ENCODE peak calls at places on chromosomes 7 and 10, in nine cellular contexts. A, W, M, L, C, J, X, G and O are unnamed samples.
A peak's percentile ranks its signal among the peaks of the same experiment; 100 is the strongest.

GRCh38 chr10:3782456-3783312 is 2.3 kb downstream of the KLF6 start:
- DNase-seq in A (peak; percentile 96), X (peak; percentile 82), M (no peak), L (peak; percentile 73), J (peak; percentile 83), C (peak; percentile 96), G (no peak), W (no peak), O (peak; percentile 94)

GRCh38 chr10:75101416-75102251 is 9.8 kb upstream of the SAMD8 start:
- DNase-seq in C (no peak), G (no peak), X (no peak), W (no peak), M (no peak), L (no peak), A (no peak), J (no peak), O (no peak)

GRCh38 chr10:59770689-59771088 is 17.4 kb upstream of the MRLN start:
- DNase-seq in M (no peak), C (no peak), W (no peak), A (no peak), J (no peak), G (no peak), X (no peak), L (no peak), O (no peak)

GRCh38 chr7:101121996-101122932 is 4.6 kb upstream of the SERPINE1 start:
- DNase-seq in A (peak; percentile 99), M (peak; percentile 32), C (peak; percentile 100), J (peak; percentile 58), L (peak; percentile 39), G (peak; percentile 63), X (peak; percentile 93), W (peak; percentile 91), O (peak; percentile 98)

GRCh38 chr10:32210306-32211045 is 136.5 kb downstream of the EPC1 start:
- DNase-seq in A (peak; percentile 59), C (peak; percentile 44), W (no peak), L (peak; percentile 33), M (peak; percentile 26), X (peak; percentile 65), J (peak; percentile 44), G (peak; percentile 74), O (peak; percentile 80)

GRCh38 chr7:36045275-36045674 is 107.8 kb upstream of the EEPD1 start:
- DNase-seq in C (peak; percentile 23), X (no peak), W (no peak), J (no peak), G (no peak), L (no peak), M (no peak), A (peak; percentile 56), O (peak; percentile 37)

GRCh38 chr10:12720217-12720981 is 281.1 kb downstream of the CCDC3 start:
- DNase-seq in L (peak; percentile 94), A (peak; percentile 97), M (no peak), W (no peak), G (peak; percentile 96), X (peak; percentile 76), C (peak; percentile 99), J (peak; percentile 97), O (peak; percentile 87)

GRCh38 chr10:26573674-26574073 is 123.8 kb upstream of the PDSS1 start:
- DNase-seq in X (no peak), L (no peak), W (no peak), M (no peak), C (no peak), A (no peak), G (peak; percentile 12), J (no peak), O (no peak)

GRCh38 chr10:98410759-98411158 is 4.2 kb downstream of the PYROXD2 start:
- DNase-seq in X (no peak), M (no peak), C (no peak), J (no peak), W (no peak), A (no peak), G (no peak), L (no peak), O (no peak)

GRCh38 chr7:657565-658119 is 68.9 kb upstream of the DNAAF5 start:
- DNase-seq in W (no peak), G (no peak), L (no peak), J (no peak), A (peak; percentile 7), M (no peak), X (no peak), C (no peak), O (peak; percentile 15)
- H3K9ac ChIP-seq in W (no peak overlapping the region), G (no peak overlapping the region), L (no peak overlapping the region), J (no peak overlapping the region), A (no peak overlapping the region), M (no peak overlapping the region), X (no peak overlapping the region), C (no peak overlapping the region), O (no peak overlapping the region)

GRCh38 chr10:114045071-114045737 is 1.5 kb downstream of the ADRB1 start:
- DNase-seq in L (peak; percentile 40), J (no peak), G (no peak), A (no peak), M (peak; percentile 75), W (no peak), C (no peak), X (no peak), O (peak; percentile 52)
- H3K9ac ChIP-seq in L (no peak overlapping the region), J (no peak overlapping the region), G (no peak overlapping the region), A (no peak overlapping the region), M (no peak overlapping the region), W (no peak overlapping the region), C (no peak overlapping the region), X (no peak overlapping the region), O (no peak overlapping the region)

DNA sequence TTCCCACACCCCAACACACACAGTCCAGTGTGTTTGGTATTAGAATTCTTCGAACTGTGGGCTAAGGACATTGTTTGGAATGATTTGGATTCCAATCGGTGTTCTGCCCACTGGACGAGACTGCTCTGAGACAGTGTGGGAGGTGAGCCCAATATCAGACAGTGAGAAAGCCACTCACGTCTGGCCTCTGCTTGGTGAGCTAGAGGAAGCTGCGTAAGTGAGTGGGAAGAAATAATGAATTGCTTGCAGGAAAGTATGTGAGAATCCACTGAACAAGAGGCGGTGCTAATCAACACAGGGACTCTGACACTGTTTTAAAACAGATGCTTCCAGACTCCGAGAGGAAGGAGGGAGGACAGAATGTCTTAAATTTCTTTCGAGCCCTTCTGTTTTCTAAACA is 675.0 kb upstream of the ANKRD30A start:
- DNase-seq in G (no peak), L (no peak), A (peak; percentile 83), J (peak; percentile 19), W (no peak), C (peak; percentile 87), M (no peak), X (no peak), O (peak; percentile 75)
- H3K9ac ChIP-seq in G (no peak overlapping the region), L (no peak overlapping the region), A (no peak overlapping the region), J (no peak overlapping the region), W (peak overlapping the region; percentile 0), C (no peak overlapping the region), M (no peak overlapping the region), X (no peak overlapping the region), O (peak overlapping the region; percentile 20)

GRCh38 chr7:127254163-127254684 is 1.5 kb upstream of the GRM8 start:
- DNase-seq in W (no peak), L (no peak), J (no peak), G (no peak), M (no peak), X (no peak), A (no peak), C (no peak), O (no peak)
- H3K9ac ChIP-seq in W (no peak overlapping the region), L (peak overlapping the region; percentile 21), J (no peak overlapping the region), G (no peak overlapping the region), M (no peak overlapping the region), X (no peak overlapping the region), A (no peak overlapping the region), C (no peak overlapping the region), O (no peak overlapping the region)

DNA sequence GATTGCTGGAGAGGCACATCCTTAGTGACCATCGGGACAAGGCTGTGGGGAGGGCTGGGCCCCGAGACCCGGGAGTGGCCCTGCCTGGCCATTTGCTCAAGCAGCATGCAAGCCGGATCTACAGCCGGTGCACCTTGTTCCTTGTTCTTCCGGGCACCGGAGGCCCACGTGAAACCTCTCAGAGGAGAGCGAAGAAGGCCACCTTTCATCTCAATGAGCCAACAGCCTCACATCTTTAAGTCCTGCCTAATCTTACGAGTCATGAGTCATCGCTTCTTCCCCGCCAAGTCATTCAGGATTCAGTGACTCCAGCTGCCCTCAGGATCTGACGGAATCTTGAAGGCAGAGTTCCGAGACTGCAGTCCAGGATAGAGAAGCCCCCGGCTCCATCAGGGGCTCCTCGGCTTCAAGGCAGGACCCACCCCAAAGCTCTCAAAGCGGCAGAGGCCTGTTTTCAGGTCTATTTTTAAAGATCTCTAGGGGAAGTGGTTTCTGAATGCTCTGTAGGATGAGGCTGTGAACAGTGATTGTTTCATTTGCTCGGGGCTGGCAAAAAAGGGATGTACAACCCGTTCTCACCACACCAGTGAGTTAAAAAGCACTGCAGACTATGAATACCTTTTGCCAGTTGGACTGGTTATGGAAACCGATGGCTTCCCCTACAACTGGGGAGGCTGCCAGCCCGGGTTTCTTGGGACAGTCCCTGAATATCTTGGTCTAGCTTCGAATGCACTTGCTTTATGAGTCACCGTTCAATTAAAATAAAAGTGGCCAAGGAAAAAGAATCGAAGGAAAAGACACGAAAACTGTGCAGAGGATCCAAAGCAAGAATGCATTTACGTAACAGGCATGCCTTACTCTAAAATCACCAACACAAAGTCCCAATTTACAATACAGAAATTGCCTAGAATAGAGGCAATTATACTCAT is 57.2 kb upstream of the ECHDC3 start:
- DNase-seq in G (peak; percentile 96), M (peak; percentile 44), X (no peak), J (peak; percentile 92), C (peak; percentile 94), L (peak; percentile 78), A (peak; percentile 86), W (peak; percentile 18), O (peak; percentile 89)
- H3K9ac ChIP-seq in G (peak overlapping the region; percentile 66), M (no peak overlapping the region), X (no peak overlapping the region), J (peak overlapping the region; percentile 32), C (no peak overlapping the region), L (peak overlapping the region; percentile 51), A (no peak overlapping the region), W (no peak overlapping the region), O (peak overlapping the region; percentile 21)

DNA sequence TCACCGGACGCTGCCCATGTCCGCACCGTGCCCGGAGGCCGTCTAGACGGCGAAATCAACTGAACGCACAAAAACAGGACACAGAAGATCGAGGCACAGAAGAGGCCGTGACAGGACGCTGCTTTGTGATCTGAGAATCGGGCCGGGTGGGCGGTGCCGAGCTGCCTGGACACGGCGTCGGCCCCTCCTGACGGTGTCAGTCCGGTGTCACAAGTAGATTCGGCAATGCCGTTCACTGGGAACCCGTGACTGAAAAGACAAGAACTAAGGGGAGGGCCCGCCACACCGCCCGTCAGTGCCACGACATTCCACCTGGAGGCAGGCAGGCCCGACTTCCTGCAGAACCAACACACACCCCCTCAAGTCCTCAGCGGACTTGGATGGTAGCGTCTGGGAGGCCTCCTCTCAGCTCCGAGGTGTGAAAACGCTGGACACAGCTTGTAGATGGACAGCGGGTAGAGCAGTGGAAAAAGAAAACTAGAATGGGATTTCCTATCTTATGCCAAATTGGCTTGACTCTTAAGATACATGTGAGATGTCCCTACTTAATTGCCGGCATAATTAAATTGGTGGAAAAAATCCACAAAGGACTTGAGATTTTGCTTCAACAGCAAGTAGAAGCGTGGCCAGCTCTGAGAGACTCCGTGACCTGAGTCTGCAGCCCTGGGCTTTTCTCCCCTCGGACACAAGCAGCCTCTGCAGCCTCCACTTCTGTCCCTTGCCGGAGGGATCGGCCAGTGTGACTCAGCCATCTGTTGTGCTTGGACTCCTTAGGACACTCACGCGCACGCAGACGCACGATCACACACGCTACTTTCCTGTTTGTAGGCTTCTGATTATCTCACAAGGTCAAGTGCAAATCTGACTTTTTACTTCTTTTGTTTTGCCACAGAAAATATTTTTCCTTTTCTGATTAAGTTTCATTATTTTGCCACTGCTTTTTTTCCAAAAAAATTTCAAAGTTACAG is 269.0 kb downstream of the DIP2C start:
- DNase-seq in L (no peak), X (no peak), J (no peak), M (no peak), C (peak; percentile 44), G (no peak), W (no peak), A (no peak), O (no peak)
- H3K9ac ChIP-seq in L (no peak overlapping the region), X (no peak overlapping the region), J (no peak overlapping the region), M (no peak overlapping the region), C (peak overlapping the region; percentile 16), G (no peak overlapping the region), W (no peak overlapping the region), A (no peak overlapping the region), O (no peak overlapping the region)

GRCh38 chr10:72048450-72049124 is 39.8 kb downstream of the SPOCK2 start:
- DNase-seq in G (peak; percentile 91), W (peak; percentile 89), X (peak; percentile 89), M (peak; percentile 93), C (peak; percentile 75), L (peak; percentile 95), J (peak; percentile 85), A (peak; percentile 90), O (peak; percentile 89)
- H3K9ac ChIP-seq in G (no peak overlapping the region), W (no peak overlapping the region), X (no peak overlapping the region), M (no peak overlapping the region), C (no peak overlapping the region), L (no peak overlapping the region), J (no peak overlapping the region), A (no peak overlapping the region), O (no peak overlapping the region)